ENCODE peak calls at places on chromosomes 7 and 10, in six cellular contexts. J, K, M, Y, Q and F are unnamed samples.

GRCh38 chr7:46881507-46882127 is 700.3 kb downstream of the TNS3 start:
- DNase-seq in J (no peak), K (no peak), M (no peak), Y (no peak), Q (no peak), F (no peak)

GRCh38 chr10:62819521-62819920 is 3.4 kb upstream of the EGR2 start:
- DNase-seq in J (no peak), K (no peak), M (no peak), Y (no peak), Q (no peak), F (no peak)

GRCh38 chr7:1842321-1843221 is 172.5 kb downstream of the ELFN1 start:
- DNase-seq in J (peak), K (peak), M (no peak), Y (no peak), Q (no peak), F (peak)

GRCh38 chr7:4245866-4246470 is 436.1 kb upstream of the FOXK1 start:
- DNase-seq in J (peak), K (no peak), M (no peak), Y (peak), Q (no peak), F (no peak)

GRCh38 chr10:109987413-109987812 is 20.4 kb upstream of the ADD3 start:
- DNase-seq in J (no peak), K (no peak), M (no peak), Y (no peak), Q (no peak), F (no peak)

GRCh38 chr7:47373871-47374451 is 207.9 kb downstream of the TNS3 start:
- DNase-seq in J (peak), K (no peak), M (no peak), Y (no peak), Q (no peak), F (no peak)

GRCh38 chr10:6770846-6771245 is 190.8 kb upstream of the PRKCQ start:
- DNase-seq in J (no peak), K (no peak), M (no peak), Y (no peak), Q (no peak), F (no peak)

GRCh38 chr7:140734729-140735128 is 38.2 kb downstream of the NDUFB2 start:
- DNase-seq in J (no peak), K (no peak), M (no peak), Y (no peak), Q (no peak), F (no peak)

GRCh38 chr10:132714096-132714721 is 71.7 kb downstream of the NKX6-2 start:
- DNase-seq in J (no peak), K (peak), M (no peak), Y (no peak), Q (no peak), F (peak)

GRCh38 chr10:114928818-114929217 is 9.2 kb upstream of the TRUB1 start:
- DNase-seq in J (no peak), K (no peak), M (no peak), Y (no peak), Q (no peak), F (no peak)

GRCh38 chr7:124459101-124460052 is 306.2 kb downstream of the GPR37 start:
- DNase-seq in J (no peak), K (no peak), M (no peak), Y (no peak), Q (no peak), F (no peak)

GRCh38 chr10:31064334-31064733 is 32.7 kb upstream of the ZNF438 start:
- DNase-seq in J (no peak), K (no peak), M (peak), Y (peak), Q (no peak), F (no peak)

GRCh38 chr10:61757525-61758397 is 95.0 kb downstream of the CABCOCO1 start:
- DNase-seq in J (no peak), K (no peak), M (peak), Y (peak), Q (no peak), F (no peak)

GRCh38 chr7:45295222-45295621 is 137.6 kb downstream of the RAMP3 start:
- DNase-seq in J (no peak), K (no peak), M (no peak), Y (no peak), Q (no peak), F (no peak)

DNA sequence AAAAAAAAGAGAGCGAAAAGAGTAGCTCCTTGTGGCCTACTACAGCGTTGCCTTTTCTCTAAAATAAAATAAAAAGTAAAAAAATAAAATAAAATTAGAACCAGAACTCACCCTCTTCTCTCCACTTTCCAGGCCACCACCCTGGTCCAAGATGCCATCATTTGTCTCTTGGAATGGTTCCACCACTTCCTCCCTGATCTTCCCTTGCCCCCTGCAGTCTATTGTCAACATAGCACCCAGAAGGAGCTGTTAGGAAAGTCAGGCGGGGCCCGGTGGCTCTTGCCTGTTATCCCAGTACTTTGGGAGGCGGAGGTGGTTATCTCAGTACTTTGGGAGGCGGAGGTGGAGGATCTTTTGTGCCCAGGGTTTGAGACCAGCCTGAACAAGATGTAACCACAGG is 7.6 kb upstream of the GRID2IP start:
- DNase-seq in J (no peak), K (no peak), M (peak), Y (no peak), Q (no peak), F (no peak)
- TF ChIP-seq CTCF in J (peak), K (no peak), M (peak), Y (no peak), Q (peak), F (peak)

DNA sequence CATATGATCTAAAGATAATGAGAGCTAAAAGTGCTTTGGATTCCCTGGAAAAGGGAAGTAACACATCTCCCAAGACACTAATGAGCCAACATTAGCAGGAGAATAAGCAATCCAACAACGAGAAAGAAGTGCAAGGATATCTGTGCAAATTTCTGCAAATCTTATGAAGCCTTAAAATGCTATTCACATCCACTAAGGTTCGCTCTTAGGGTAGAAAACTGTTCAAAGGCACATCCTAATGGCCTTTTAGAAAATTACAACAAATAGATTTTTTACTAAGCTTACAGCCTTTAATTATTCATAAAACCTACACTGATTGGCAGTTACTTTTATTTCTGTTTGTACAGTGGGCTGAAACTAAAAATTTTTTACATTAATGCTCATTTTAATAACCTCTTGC is 100.3 kb downstream of the RAPGEF5 start:
- DNase-seq in J (no peak), K (no peak), M (no peak), Y (no peak), Q (no peak), F (no peak)
- TF ChIP-seq CTCF in J (no peak), K (peak), M (peak), Y (peak), Q (no peak), F (no peak)

GRCh38 chr10:8052970-8053445 is 1.5 kb upstream of the GATA3 start:
- DNase-seq in J (no peak), K (no peak), M (no peak), Y (no peak), Q (no peak), F (no peak)
- TF ChIP-seq CTCF in J (no peak), K (peak), M (no peak), Y (peak), Q (no peak), F (peak)

GRCh38 chr7:132317856-132318255 is 258.4 kb downstream of the PLXNA4 start:
- DNase-seq in J (no peak), K (no peak), M (no peak), Y (no peak), Q (no peak), F (no peak)

GRCh38 chr7:132322981-132323380 is 253.3 kb downstream of the PLXNA4 start:
- DNase-seq in J (no peak), K (no peak), M (no peak), Y (no peak), Q (no peak), F (no peak)

GRCh38 chr7:132319481-132319880 is 256.8 kb downstream of the PLXNA4 start:
- DNase-seq in J (no peak), K (no peak), M (no peak), Y (no peak), Q (no peak), F (no peak)

GRCh38 chr7:132318338-132319318 is 257.6 kb downstream of the PLXNA4 start:
- DNase-seq in J (peak), K (peak), M (peak), Y (peak), Q (peak), F (peak)

GRCh38 chr7:132321387-132321786 is 254.9 kb downstream of the PLXNA4 start:
- DNase-seq in J (no peak), K (no peak), M (no peak), Y (no peak), Q (no peak), F (no peak)
- TF ChIP-seq CTCF in J (no peak), K (no peak), M (peak), Y (no peak), Q (no peak), F (no peak)

DNA sequence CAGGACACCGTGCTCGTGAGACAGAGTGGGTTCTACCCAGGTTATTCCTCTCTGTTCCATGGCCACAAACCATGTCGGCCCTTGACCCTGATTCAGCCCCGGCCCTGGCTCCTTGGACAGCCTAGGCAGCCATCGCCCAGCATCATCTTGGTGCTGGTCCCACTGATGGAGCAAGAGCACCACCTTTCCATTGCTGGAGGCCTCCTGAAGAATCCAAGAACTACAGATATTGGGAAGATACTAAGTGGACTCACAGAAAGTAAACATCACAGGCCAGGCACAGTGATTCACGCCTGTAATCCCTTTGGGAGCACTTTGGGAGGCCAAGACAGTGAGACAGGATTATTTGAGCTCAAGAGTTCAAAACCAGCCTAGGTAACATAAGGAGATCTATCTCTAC is 125.1 kb downstream of the NT5C2 start:
- DNase-seq in J (no peak), K (no peak), M (no peak), Y (no peak), Q (no peak), F (no peak)
- TF ChIP-seq CTCF in J (no peak), K (no peak), M (no peak), Y (no peak), Q (no peak), F (no peak)

GRCh38 chr7:6435486-6436384 is 12.0 kb downstream of the DAGLB start:
- DNase-seq in J (peak), K (peak), M (peak), Y (peak), Q (peak), F (peak)
- TF ChIP-seq CTCF in J (peak), K (peak), M (peak), Y (peak), Q (peak), F (peak)

GRCh38 chr7:132578050-132578370 is 1.7 kb upstream of the PLXNA4 start:
- DNase-seq in J (no peak), K (no peak), M (no peak), Y (no peak), Q (no peak), F (no peak)

GRCh38 chr7:132576723-132577089 is 436 bp upstream of the PLXNA4 start:
- DNase-seq in J (no peak), K (peak), M (no peak), Y (no peak), Q (peak), F (no peak)

GRCh38 chr7:132575987-132576722 is at the start of gene PLXNA4:
- DNase-seq in J (no peak), K (peak), M (no peak), Y (no peak), Q (peak), F (no peak)

GRCh38 chr7:132578826-132579225 is 2.6 kb upstream of the PLXNA4 start:
- DNase-seq in J (no peak), K (no peak), M (no peak), Y (no peak), Q (no peak), F (no peak)

GRCh38 chr7:132577206-132578049 is 1.2 kb upstream of the PLXNA4 start:
- DNase-seq in J (peak), K (peak), M (peak), Y (peak), Q (peak), F (no peak)
- TF ChIP-seq CTCF in J (no peak), K (no peak), M (no peak), Y (no peak), Q (no peak), F (no peak)

GRCh38 chr7:55440040-55440690 is 75.0 kb downstream of the LANCL2 start:
- DNase-seq in J (peak), K (no peak), M (no peak), Y (no peak), Q (no peak), F (no peak)
- TF ChIP-seq CTCF in J (no peak), K (no peak), M (no peak), Y (no peak), Q (no peak), F (no peak)